ENCODE peak calls at places on chromosome 12, in seven cellular contexts. One of them, this sample, is unnamed.

GRCh38 chr12:125861299-125862281 is 796.4 kb downstream of the AACS start:
- DNase-seq in NB4: no peak
- DNase-seq in CD4-positive, CD25-positive, alpha-beta regulatory T cell: no peak
- DNase-seq in CD8-positive, alpha-beta T cell: no peak
- DNase-seq in fibroblast of the aortic adventitia: no peak
- DNase-seq in GM12864: no peak
- DNase-seq in brain microvascular endothelial cell: no peak
- DNase-seq in this sample: no peak

GRCh38 chr12:74801625-74802024 is 264.0 kb downstream of the ATXN7L3B start:
- DNase-seq in CD4-positive, CD25-positive, alpha-beta regulatory T cell: no peak
- DNase-seq in NB4: peak
- DNase-seq in brain microvascular endothelial cell: no peak
- DNase-seq in GM12864: no peak
- DNase-seq in fibroblast of the aortic adventitia: no peak
- DNase-seq in CD8-positive, alpha-beta T cell: no peak
- DNase-seq in this sample: no peak

GRCh38 chr12:109720856-109721189 is 7.2 kb downstream of the FAM222A start:
- DNase-seq in CD4-positive, CD25-positive, alpha-beta regulatory T cell: no peak
- DNase-seq in NB4: no peak
- DNase-seq in CD8-positive, alpha-beta T cell: no peak
- DNase-seq in brain microvascular endothelial cell: no peak
- DNase-seq in GM12864: no peak
- DNase-seq in fibroblast of the aortic adventitia: no peak
- DNase-seq in this sample: no peak

GRCh38 chr12:17108877-17109520 is 503.0 kb upstream of the LMO3 start:
- DNase-seq in CD8-positive, alpha-beta T cell: no peak
- DNase-seq in brain microvascular endothelial cell: no peak
- DNase-seq in CD4-positive, CD25-positive, alpha-beta regulatory T cell: no peak
- DNase-seq in NB4: no peak
- DNase-seq in fibroblast of the aortic adventitia: peak
- DNase-seq in GM12864: no peak
- DNase-seq in this sample: no peak

GRCh38 chr12:14906114-14906513 is 20.5 kb upstream of the MGP start:
- DNase-seq in CD8-positive, alpha-beta T cell: no peak
- DNase-seq in fibroblast of the aortic adventitia: no peak
- DNase-seq in brain microvascular endothelial cell: no peak
- DNase-seq in CD4-positive, CD25-positive, alpha-beta regulatory T cell: no peak
- DNase-seq in NB4: no peak
- DNase-seq in GM12864: no peak
- DNase-seq in this sample: no peak

GRCh38 chr12:52681551-52682380 is 1.6 kb upstream of the KRT1 start:
- DNase-seq in CD8-positive, alpha-beta T cell: peak
- DNase-seq in CD4-positive, CD25-positive, alpha-beta regulatory T cell: peak
- DNase-seq in fibroblast of the aortic adventitia: no peak
- DNase-seq in NB4: no peak
- DNase-seq in brain microvascular endothelial cell: no peak
- DNase-seq in GM12864: no peak
- DNase-seq in this sample: no peak

GRCh38 chr12:85029456-85029855 is 6.6 kb downstream of the TSPAN19 start:
- DNase-seq in GM12864: no peak
- DNase-seq in CD4-positive, CD25-positive, alpha-beta regulatory T cell: no peak
- DNase-seq in fibroblast of the aortic adventitia: peak
- DNase-seq in CD8-positive, alpha-beta T cell: no peak
- DNase-seq in brain microvascular endothelial cell: no peak
- DNase-seq in NB4: peak
- DNase-seq in this sample: peak

GRCh38 chr12:106093246-106093645 is 45.5 kb downstream of the NUAK1 start:
- DNase-seq in GM12864: no peak
- DNase-seq in fibroblast of the aortic adventitia: no peak
- DNase-seq in brain microvascular endothelial cell: no peak
- DNase-seq in CD8-positive, alpha-beta T cell: no peak
- DNase-seq in CD4-positive, CD25-positive, alpha-beta regulatory T cell: no peak
- DNase-seq in NB4: no peak
- DNase-seq in this sample: no peak

GRCh38 chr12:132182711-132183365 is 38.6 kb downstream of the NOC4L start:
- DNase-seq in GM12864: no peak
- DNase-seq in CD4-positive, CD25-positive, alpha-beta regulatory T cell: no peak
- DNase-seq in fibroblast of the aortic adventitia: no peak
- DNase-seq in brain microvascular endothelial cell: no peak
- DNase-seq in CD8-positive, alpha-beta T cell: no peak
- DNase-seq in NB4: no peak
- DNase-seq in this sample: no peak

GRCh38 chr12:54051916-54052744 is 1.5 kb upstream of the HOXC4 start:
- DNase-seq in NB4: no peak
- DNase-seq in brain microvascular endothelial cell: no peak
- DNase-seq in CD4-positive, CD25-positive, alpha-beta regulatory T cell: no peak
- DNase-seq in GM12864: no peak
- DNase-seq in fibroblast of the aortic adventitia: no peak
- DNase-seq in CD8-positive, alpha-beta T cell: no peak
- DNase-seq in this sample: no peak

GRCh38 chr12:54054442-54055332 is 1.1 kb downstream of the HOXC4 start:
- DNase-seq in brain microvascular endothelial cell: no peak
- DNase-seq in CD8-positive, alpha-beta T cell: no peak
- DNase-seq in fibroblast of the aortic adventitia: no peak
- DNase-seq in NB4: no peak
- DNase-seq in GM12864: no peak
- DNase-seq in CD4-positive, CD25-positive, alpha-beta regulatory T cell: no peak
- DNase-seq in this sample: no peak

GRCh38 chr12:54055522-54055921 is 1.9 kb downstream of the HOXC4 start:
- DNase-seq in brain microvascular endothelial cell: no peak
- DNase-seq in NB4: no peak
- DNase-seq in CD4-positive, CD25-positive, alpha-beta regulatory T cell: no peak
- DNase-seq in CD8-positive, alpha-beta T cell: no peak
- DNase-seq in fibroblast of the aortic adventitia: no peak
- DNase-seq in GM12864: no peak
- DNase-seq in this sample: no peak

GRCh38 chr12:54052745-54053624 is 650 bp upstream of the HOXC4 start:
- DNase-seq in CD4-positive, CD25-positive, alpha-beta regulatory T cell: peak
- DNase-seq in CD8-positive, alpha-beta T cell: no peak
- DNase-seq in brain microvascular endothelial cell: no peak
- DNase-seq in GM12864: peak
- DNase-seq in NB4: peak
- DNase-seq in fibroblast of the aortic adventitia: no peak
- DNase-seq in this sample: no peak

GRCh38 chr12:54053625-54054441 is at the start of gene HOXC4:
- DNase-seq in NB4: no peak
- DNase-seq in brain microvascular endothelial cell: no peak
- DNase-seq in GM12864: peak
- DNase-seq in fibroblast of the aortic adventitia: peak
- DNase-seq in CD8-positive, alpha-beta T cell: no peak
- DNase-seq in CD4-positive, CD25-positive, alpha-beta regulatory T cell: no peak
- DNase-seq in this sample: no peak
- H3K4me3 ChIP-seq in NB4: no peak
- H3K4me3 ChIP-seq in brain microvascular endothelial cell: peak
- H3K4me3 ChIP-seq in GM12864: peak
- H3K4me3 ChIP-seq in fibroblast of the aortic adventitia: peak
- H3K4me3 ChIP-seq in CD8-positive, alpha-beta T cell: peak
- H3K4me3 ChIP-seq in CD4-positive, CD25-positive, alpha-beta regulatory T cell: peak
- H3K4me3 ChIP-seq in this sample: peak

GRCh38 chr12:5078423-5078822 is 34.7 kb downstream of the KCNA5 start:
- DNase-seq in CD4-positive, CD25-positive, alpha-beta regulatory T cell: no peak
- DNase-seq in fibroblast of the aortic adventitia: no peak
- DNase-seq in brain microvascular endothelial cell: no peak
- DNase-seq in NB4: no peak
- DNase-seq in CD8-positive, alpha-beta T cell: no peak
- DNase-seq in GM12864: no peak
- DNase-seq in this sample: peak
- H3K4me3 ChIP-seq in CD4-positive, CD25-positive, alpha-beta regulatory T cell: no peak
- H3K4me3 ChIP-seq in fibroblast of the aortic adventitia: no peak
- H3K4me3 ChIP-seq in brain microvascular endothelial cell: no peak
- H3K4me3 ChIP-seq in NB4: no peak
- H3K4me3 ChIP-seq in CD8-positive, alpha-beta T cell: no peak
- H3K4me3 ChIP-seq in GM12864: no peak
- H3K4me3 ChIP-seq in this sample: no peak

DNA sequence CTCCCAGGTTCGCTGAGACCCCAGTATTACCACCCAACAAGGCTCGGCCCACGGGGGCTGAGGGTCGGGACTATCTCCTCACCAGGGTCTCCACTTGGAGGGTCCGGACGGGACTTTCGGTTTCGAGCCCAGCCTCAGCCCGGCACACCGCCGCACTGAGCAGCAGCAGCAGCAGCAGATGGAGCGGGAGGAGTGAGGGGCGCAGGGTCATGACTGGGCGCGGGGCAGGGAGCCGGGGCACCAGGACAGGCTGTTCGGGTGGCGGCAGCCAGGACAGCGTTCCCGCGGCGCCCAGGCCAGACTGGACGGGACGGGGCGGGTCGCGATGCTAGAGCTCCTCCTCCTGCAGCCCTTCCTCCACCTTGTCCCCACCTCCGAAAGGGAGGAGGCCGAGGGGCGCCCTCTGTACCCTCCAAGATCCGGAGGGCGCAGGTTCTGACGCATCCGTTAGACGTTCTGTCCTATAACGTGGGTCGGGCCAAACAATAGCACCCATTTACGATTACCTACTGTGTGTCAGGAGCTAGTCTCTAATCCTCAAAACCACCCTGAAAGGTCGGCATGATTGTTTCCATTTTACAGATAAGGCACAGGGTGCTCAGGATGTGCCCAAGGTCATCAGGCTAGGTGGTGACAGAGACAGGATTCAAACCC is at the start of gene FKBP11:
- DNase-seq in GM12864: peak
- DNase-seq in brain microvascular endothelial cell: peak
- DNase-seq in fibroblast of the aortic adventitia: peak
- DNase-seq in CD8-positive, alpha-beta T cell: peak
- DNase-seq in CD4-positive, CD25-positive, alpha-beta regulatory T cell: peak
- DNase-seq in NB4: no peak
- DNase-seq in this sample: peak
- H3K4me3 ChIP-seq in GM12864: peak
- H3K4me3 ChIP-seq in brain microvascular endothelial cell: peak
- H3K4me3 ChIP-seq in fibroblast of the aortic adventitia: peak
- H3K4me3 ChIP-seq in CD8-positive, alpha-beta T cell: peak
- H3K4me3 ChIP-seq in CD4-positive, CD25-positive, alpha-beta regulatory T cell: peak
- H3K4me3 ChIP-seq in NB4: no peak
- H3K4me3 ChIP-seq in this sample: peak

GRCh38 chr12:26870491-26871419 is 37.8 kb upstream of the ITPR2 start:
- DNase-seq in brain microvascular endothelial cell: no peak
- DNase-seq in CD8-positive, alpha-beta T cell: no peak
- DNase-seq in fibroblast of the aortic adventitia: peak
- DNase-seq in CD4-positive, CD25-positive, alpha-beta regulatory T cell: no peak
- DNase-seq in NB4: peak
- DNase-seq in GM12864: peak
- DNase-seq in this sample: peak
- H3K4me3 ChIP-seq in brain microvascular endothelial cell: no peak
- H3K4me3 ChIP-seq in CD8-positive, alpha-beta T cell: no peak
- H3K4me3 ChIP-seq in fibroblast of the aortic adventitia: no peak
- H3K4me3 ChIP-seq in CD4-positive, CD25-positive, alpha-beta regulatory T cell: no peak
- H3K4me3 ChIP-seq in NB4: no peak
- H3K4me3 ChIP-seq in GM12864: no peak
- H3K4me3 ChIP-seq in this sample: no peak

DNA sequence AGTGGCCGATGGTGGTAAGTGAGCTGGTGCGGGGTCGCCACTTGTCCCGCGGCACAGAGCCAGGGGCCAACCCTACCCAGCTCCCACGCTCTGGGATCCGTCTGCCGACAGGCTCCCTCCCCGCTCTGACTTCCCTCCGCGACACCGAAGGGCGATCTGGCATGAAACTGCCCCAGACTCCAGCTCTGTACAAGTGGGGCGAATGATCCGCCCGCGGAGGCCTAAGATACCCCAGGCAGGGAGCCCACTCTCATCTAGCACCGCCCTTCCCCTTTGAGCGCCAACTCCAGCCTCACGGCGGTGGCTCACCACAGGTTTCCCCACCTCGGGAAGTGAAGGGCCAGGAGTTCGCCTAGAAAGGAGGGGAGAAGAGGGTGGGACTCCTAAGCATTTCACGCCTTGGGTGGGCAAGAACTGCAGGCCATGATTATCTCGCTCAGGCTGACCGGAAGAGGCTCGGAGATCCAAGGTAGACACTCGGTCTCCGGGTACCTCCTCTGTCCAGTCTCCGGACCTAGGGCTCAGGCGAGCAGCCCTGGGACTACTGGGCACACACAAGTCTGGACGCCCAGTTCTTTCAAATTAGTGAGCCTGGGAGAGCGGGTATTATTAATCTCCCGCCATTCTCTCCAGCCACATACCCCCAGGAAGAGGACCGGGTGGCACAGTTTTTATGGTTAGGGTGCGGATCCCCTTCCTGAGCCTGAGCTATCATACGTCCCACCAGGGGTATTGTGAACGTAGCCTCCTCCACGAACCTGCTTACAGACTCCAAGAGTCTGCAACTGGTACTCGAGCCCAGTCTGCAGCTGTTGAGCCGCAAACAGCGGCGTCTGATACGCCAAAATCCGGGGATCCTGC is 849 bp downstream of the WNT1 start:
- DNase-seq in fibroblast of the aortic adventitia: no peak
- DNase-seq in GM12864: no peak
- DNase-seq in CD4-positive, CD25-positive, alpha-beta regulatory T cell: no peak
- DNase-seq in CD8-positive, alpha-beta T cell: no peak
- DNase-seq in brain microvascular endothelial cell: no peak
- DNase-seq in NB4: no peak
- DNase-seq in this sample: no peak
- H3K4me3 ChIP-seq in fibroblast of the aortic adventitia: peak
- H3K4me3 ChIP-seq in GM12864: peak
- H3K4me3 ChIP-seq in CD4-positive, CD25-positive, alpha-beta regulatory T cell: peak
- H3K4me3 ChIP-seq in CD8-positive, alpha-beta T cell: peak
- H3K4me3 ChIP-seq in brain microvascular endothelial cell: no peak
- H3K4me3 ChIP-seq in NB4: no peak
- H3K4me3 ChIP-seq in this sample: peak

This sample was measured in cardiac muscle cell.